ENCODE peak calls at places on chromosome 20, in eight cellular contexts. One of them, this sample, is unnamed.

GRCh38 chr20:56831795-56832194 is 202.7 kb downstream of the TFAP2C start:
- DNase-seq in SW 1271: no peak
- DNase-seq in dorsolateral prefrontal cortex: no peak
- DNase-seq in GM12865: no peak
- DNase-seq in HT1080: no peak
- DNase-seq in tibial artery: no peak
- DNase-seq in body of pancreas: no peak
- DNase-seq in HFFc6: no peak
- DNase-seq in this sample: no peak

GRCh38 chr20:277496-277781 is 13.1 kb downstream of the C20orf96 start:
- DNase-seq in SW 1271: no peak
- DNase-seq in dorsolateral prefrontal cortex: no peak
- DNase-seq in GM12865: no peak
- DNase-seq in HT1080: no peak
- DNase-seq in tibial artery: peak
- DNase-seq in body of pancreas: peak
- DNase-seq in HFFc6: no peak
- DNase-seq in this sample: no peak

GRCh38 chr20:43832096-43832816 is 82.4 kb upstream of the TOX2 start:
- DNase-seq in SW 1271: no peak
- DNase-seq in dorsolateral prefrontal cortex: no peak
- DNase-seq in GM12865: no peak
- DNase-seq in HT1080: no peak
- DNase-seq in tibial artery: no peak
- DNase-seq in body of pancreas: no peak
- DNase-seq in HFFc6: no peak
- DNase-seq in this sample: no peak

GRCh38 chr20:53124075-53124532 is 151.9 kb downstream of the TSHZ2 start:
- DNase-seq in SW 1271: no peak
- DNase-seq in dorsolateral prefrontal cortex: no peak
- DNase-seq in GM12865: no peak
- DNase-seq in HT1080: no peak
- DNase-seq in tibial artery: peak
- DNase-seq in body of pancreas: no peak
- DNase-seq in HFFc6: no peak
- DNase-seq in this sample: no peak

GRCh38 chr20:61262514-61262913 is 10.5 kb downstream of the CDH4 start:
- DNase-seq in SW 1271: no peak
- DNase-seq in dorsolateral prefrontal cortex: no peak
- DNase-seq in GM12865: no peak
- DNase-seq in HT1080: no peak
- DNase-seq in tibial artery: no peak
- DNase-seq in body of pancreas: no peak
- DNase-seq in HFFc6: no peak
- DNase-seq in this sample: no peak

GRCh38 chr20:1334761-1335160 is 5.8 kb upstream of the SDCBP2 start:
- DNase-seq in SW 1271: no peak
- DNase-seq in dorsolateral prefrontal cortex: no peak
- DNase-seq in GM12865: peak
- DNase-seq in HT1080: no peak
- DNase-seq in tibial artery: no peak
- DNase-seq in body of pancreas: no peak
- DNase-seq in HFFc6: no peak
- DNase-seq in this sample: no peak

GRCh38 chr20:43540673-43541060 is 18.2 kb upstream of the SGK2 start:
- DNase-seq in SW 1271: no peak
- DNase-seq in dorsolateral prefrontal cortex: no peak
- DNase-seq in GM12865: no peak
- DNase-seq in HT1080: no peak
- DNase-seq in tibial artery: peak
- DNase-seq in body of pancreas: no peak
- DNase-seq in HFFc6: no peak
- DNase-seq in this sample: no peak

GRCh38 chr20:8524716-8525343 is 392.8 kb downstream of the PLCB1 start:
- DNase-seq in SW 1271: no peak
- DNase-seq in dorsolateral prefrontal cortex: no peak
- DNase-seq in GM12865: no peak
- DNase-seq in HT1080: no peak
- DNase-seq in tibial artery: no peak
- DNase-seq in body of pancreas: no peak
- DNase-seq in HFFc6: no peak
- DNase-seq in this sample: no peak

GRCh38 chr20:38034108-38034649 is 633 bp downstream of the RPRD1B start:
- DNase-seq in SW 1271: no peak
- DNase-seq in dorsolateral prefrontal cortex: no peak
- DNase-seq in GM12865: no peak
- DNase-seq in HT1080: no peak
- DNase-seq in tibial artery: no peak
- DNase-seq in body of pancreas: no peak
- DNase-seq in HFFc6: no peak
- DNase-seq in this sample: no peak

This sample was measured in NCI-H1930.